ENCODE peak calls at places on chromosome 7, in seven cellular contexts. One of them, this sample, is unnamed.

GRCh38 chr7:77457779-77458178 is 41.6 kb upstream of the GSAP start:
- DNase-seq in lower lobe of right lung: no peak
- DNase-seq in hepatocyte: no peak
- DNase-seq in cardiac muscle cell: no peak
- DNase-seq in CD8-positive, alpha-beta T cell: no peak
- DNase-seq in transverse colon: no peak
- DNase-seq in breast epithelium: no peak
- DNase-seq in this sample: no peak

GRCh38 chr7:46034056-46034768 is 113.1 kb upstream of the IGFBP3 start:
- DNase-seq in transverse colon: no peak
- DNase-seq in lower lobe of right lung: no peak
- DNase-seq in breast epithelium: no peak
- DNase-seq in CD8-positive, alpha-beta T cell: no peak
- DNase-seq in cardiac muscle cell: peak; percentile 63
- DNase-seq in hepatocyte: no peak
- DNase-seq in this sample: no peak

GRCh38 chr7:140672382-140673062 is at the start of gene ADCK2:
- DNase-seq in breast epithelium: no peak
- DNase-seq in CD8-positive, alpha-beta T cell: peak; percentile 77
- DNase-seq in lower lobe of right lung: peak; percentile 76
- DNase-seq in hepatocyte: peak; percentile 77
- DNase-seq in transverse colon: peak; percentile 74
- DNase-seq in cardiac muscle cell: no peak
- DNase-seq in this sample: peak; percentile 22

GRCh38 chr7:128841961-128842673 is 11.9 kb downstream of the FLNC start:
- DNase-seq in breast epithelium: no peak
- DNase-seq in lower lobe of right lung: peak; percentile 63
- DNase-seq in cardiac muscle cell: peak; percentile 40
- DNase-seq in transverse colon: peak; percentile 53
- DNase-seq in CD8-positive, alpha-beta T cell: peak; percentile 68
- DNase-seq in hepatocyte: no peak
- DNase-seq in this sample: peak; percentile 83

GRCh38 chr7:50497968-50498367 is 47.8 kb upstream of the FIGNL1 start:
- DNase-seq in transverse colon: no peak
- DNase-seq in cardiac muscle cell: peak; percentile 88
- DNase-seq in CD8-positive, alpha-beta T cell: no peak
- DNase-seq in breast epithelium: no peak
- DNase-seq in hepatocyte: no peak
- DNase-seq in lower lobe of right lung: no peak
- DNase-seq in this sample: no peak

GRCh38 chr7:100602889-100603696 is 930 bp downstream of the PCOLCE start:
- DNase-seq in breast epithelium: peak; percentile 71
- DNase-seq in CD8-positive, alpha-beta T cell: no peak
- DNase-seq in lower lobe of right lung: no peak
- DNase-seq in cardiac muscle cell: peak; percentile 90
- DNase-seq in hepatocyte: peak; percentile 86
- DNase-seq in transverse colon: peak; percentile 59
- DNase-seq in this sample: peak; percentile 47

GRCh38 chr7:30135551-30136271 is 925 bp downstream of the MTURN start:
- DNase-seq in hepatocyte: peak; percentile 78
- DNase-seq in CD8-positive, alpha-beta T cell: peak; percentile 68
- DNase-seq in lower lobe of right lung: peak; percentile 81
- DNase-seq in transverse colon: peak; percentile 63
- DNase-seq in cardiac muscle cell: peak; percentile 65
- DNase-seq in breast epithelium: peak; percentile 59
- DNase-seq in this sample: peak; percentile 47

GRCh38 chr7:625376-625971 is 101.0 kb upstream of the DNAAF5 start:
- DNase-seq in cardiac muscle cell: no peak
- DNase-seq in CD8-positive, alpha-beta T cell: no peak
- DNase-seq in lower lobe of right lung: no peak
- DNase-seq in transverse colon: no peak
- DNase-seq in hepatocyte: no peak
- DNase-seq in breast epithelium: no peak
- DNase-seq in this sample: no peak

GRCh38 chr7:7201583-7202374 is 19.4 kb downstream of the C1GALT1 start:
- DNase-seq in lower lobe of right lung: peak; percentile 53
- DNase-seq in cardiac muscle cell: no peak
- DNase-seq in hepatocyte: peak; percentile 34
- DNase-seq in transverse colon: peak; percentile 63
- DNase-seq in breast epithelium: no peak
- DNase-seq in CD8-positive, alpha-beta T cell: peak; percentile 70
- DNase-seq in this sample: no peak

GRCh38 chr7:117008849-117009531 is 55.7 kb downstream of the ST7 start:
- DNase-seq in cardiac muscle cell: peak; percentile 76
- DNase-seq in lower lobe of right lung: no peak
- DNase-seq in hepatocyte: no peak
- DNase-seq in transverse colon: no peak
- DNase-seq in CD8-positive, alpha-beta T cell: no peak
- DNase-seq in breast epithelium: no peak
- DNase-seq in this sample: no peak

GRCh38 chr7:33654641-33655040 is 250.7 kb upstream of the BMPER start:
- DNase-seq in hepatocyte: no peak
- DNase-seq in breast epithelium: no peak
- DNase-seq in cardiac muscle cell: no peak
- DNase-seq in CD8-positive, alpha-beta T cell: no peak
- DNase-seq in lower lobe of right lung: no peak
- DNase-seq in transverse colon: no peak
- DNase-seq in this sample: no peak

GRCh38 chr7:16066805-16067459 is 354.4 kb downstream of the CRPPA start:
- DNase-seq in breast epithelium: no peak
- DNase-seq in transverse colon: no peak
- DNase-seq in cardiac muscle cell: peak; percentile 40
- DNase-seq in CD8-positive, alpha-beta T cell: no peak
- DNase-seq in hepatocyte: no peak
- DNase-seq in lower lobe of right lung: no peak
- DNase-seq in this sample: no peak

GRCh38 chr7:128913856-128914565 is 3.5 kb upstream of the KCP start:
- DNase-seq in hepatocyte: no peak
- DNase-seq in transverse colon: no peak
- DNase-seq in CD8-positive, alpha-beta T cell: no peak
- DNase-seq in lower lobe of right lung: no peak
- DNase-seq in breast epithelium: peak; percentile 31
- DNase-seq in cardiac muscle cell: no peak
- DNase-seq in this sample: no peak

DNA sequence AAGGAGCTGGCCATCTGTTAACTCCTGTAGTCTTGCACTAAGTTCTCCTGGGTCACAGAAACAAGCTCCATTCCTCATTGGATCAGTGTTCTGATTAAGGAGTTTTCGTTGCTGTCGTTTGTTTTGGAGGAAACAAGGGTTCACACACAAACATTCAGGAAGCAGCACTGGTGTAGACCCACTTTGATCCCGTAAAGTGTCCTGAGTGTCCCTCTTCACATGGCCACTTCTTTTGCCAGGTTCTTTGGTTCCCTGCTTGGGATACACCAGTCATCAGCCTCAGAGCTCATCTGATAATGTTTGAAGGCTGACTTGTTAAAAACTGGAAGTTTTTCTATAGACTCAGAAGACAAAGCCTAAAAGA is 10.9 kb downstream of the PDK4 start:
- DNase-seq in breast epithelium: no peak
- DNase-seq in cardiac muscle cell: no peak
- DNase-seq in CD8-positive, alpha-beta T cell: no peak
- DNase-seq in lower lobe of right lung: no peak
- DNase-seq in hepatocyte: no peak
- DNase-seq in transverse colon: no peak
- DNase-seq in this sample: no peak
- H3K36me3 ChIP-seq in breast epithelium: peaks cover 7% of the 10 kb centered on the region
- H3K36me3 ChIP-seq in cardiac muscle cell: no peaks in the 10 kb centered on the region
- H3K36me3 ChIP-seq in CD8-positive, alpha-beta T cell: no peaks in the 10 kb centered on the region
- H3K36me3 ChIP-seq in lower lobe of right lung: peaks cover 71% of the 10 kb centered on the region
- H3K36me3 ChIP-seq in hepatocyte: no peaks in the 10 kb centered on the region
- H3K36me3 ChIP-seq in transverse colon: no peaks in the 10 kb centered on the region
- H3K36me3 ChIP-seq in this sample: peaks cover 8% of the 10 kb centered on the region

GRCh38 chr7:74289660-74290589 is 718 bp downstream of the CLIP2 start:
- DNase-seq in CD8-positive, alpha-beta T cell: peak; percentile 69
- DNase-seq in lower lobe of right lung: peak; percentile 61
- DNase-seq in hepatocyte: no peak
- DNase-seq in transverse colon: peak; percentile 66
- DNase-seq in breast epithelium: no peak
- DNase-seq in cardiac muscle cell: no peak
- DNase-seq in this sample: no peak

GRCh38 chr7:74292757-74293576 is 3.8 kb downstream of the CLIP2 start:
- DNase-seq in lower lobe of right lung: no peak
- DNase-seq in hepatocyte: peak; percentile 86
- DNase-seq in CD8-positive, alpha-beta T cell: no peak
- DNase-seq in breast epithelium: no peak
- DNase-seq in cardiac muscle cell: no peak
- DNase-seq in transverse colon: peak; percentile 87
- DNase-seq in this sample: no peak

GRCh38 chr7:74290999-74291441 is 1.8 kb downstream of the CLIP2 start:
- DNase-seq in transverse colon: peak; percentile 65
- DNase-seq in breast epithelium: no peak
- DNase-seq in hepatocyte: no peak
- DNase-seq in CD8-positive, alpha-beta T cell: no peak
- DNase-seq in cardiac muscle cell: no peak
- DNase-seq in lower lobe of right lung: no peak
- DNase-seq in this sample: no peak

GRCh38 chr7:74290590-74290950 is 1.4 kb downstream of the CLIP2 start:
- DNase-seq in transverse colon: peak; percentile 38
- DNase-seq in hepatocyte: no peak
- DNase-seq in lower lobe of right lung: no peak
- DNase-seq in breast epithelium: no peak
- DNase-seq in CD8-positive, alpha-beta T cell: no peak
- DNase-seq in cardiac muscle cell: no peak
- DNase-seq in this sample: no peak

DNA sequence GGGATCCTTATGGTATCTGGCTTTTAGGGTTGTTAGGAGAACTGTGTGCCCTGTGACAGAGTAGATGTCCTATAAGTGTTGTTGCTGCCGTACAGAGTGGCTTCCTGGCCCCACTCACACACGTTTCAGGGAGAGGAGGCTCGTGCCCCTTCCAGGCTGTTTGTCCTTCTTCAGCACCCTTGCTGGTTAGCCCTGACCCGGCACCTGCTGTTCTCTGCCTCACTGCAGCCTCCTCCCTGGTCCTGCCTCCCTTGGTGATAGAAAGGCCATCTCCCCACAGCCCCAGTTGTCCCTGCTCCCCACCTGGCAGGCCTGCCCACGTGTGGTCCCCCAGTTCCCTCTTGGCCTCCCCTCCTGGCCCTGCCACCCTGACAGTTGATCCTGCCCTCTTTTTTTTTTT is 2.3 kb downstream of the CLIP2 start:
- DNase-seq in hepatocyte: no peak
- DNase-seq in cardiac muscle cell: no peak
- DNase-seq in CD8-positive, alpha-beta T cell: no peak
- DNase-seq in transverse colon: no peak
- DNase-seq in breast epithelium: no peak
- DNase-seq in lower lobe of right lung: no peak
- DNase-seq in this sample: no peak
- H3K27ac ChIP-seq in hepatocyte: no peak overlapping the region
- H3K27ac ChIP-seq in cardiac muscle cell: no peak overlapping the region
- H3K27ac ChIP-seq in CD8-positive, alpha-beta T cell: no peak overlapping the region
- H3K27ac ChIP-seq in transverse colon: peak overlapping the region; percentile 90
- H3K27ac ChIP-seq in breast epithelium: no peak overlapping the region
- H3K27ac ChIP-seq in lower lobe of right lung: no peak overlapping the region
- H3K27ac ChIP-seq in this sample: no peak overlapping the region

DNA sequence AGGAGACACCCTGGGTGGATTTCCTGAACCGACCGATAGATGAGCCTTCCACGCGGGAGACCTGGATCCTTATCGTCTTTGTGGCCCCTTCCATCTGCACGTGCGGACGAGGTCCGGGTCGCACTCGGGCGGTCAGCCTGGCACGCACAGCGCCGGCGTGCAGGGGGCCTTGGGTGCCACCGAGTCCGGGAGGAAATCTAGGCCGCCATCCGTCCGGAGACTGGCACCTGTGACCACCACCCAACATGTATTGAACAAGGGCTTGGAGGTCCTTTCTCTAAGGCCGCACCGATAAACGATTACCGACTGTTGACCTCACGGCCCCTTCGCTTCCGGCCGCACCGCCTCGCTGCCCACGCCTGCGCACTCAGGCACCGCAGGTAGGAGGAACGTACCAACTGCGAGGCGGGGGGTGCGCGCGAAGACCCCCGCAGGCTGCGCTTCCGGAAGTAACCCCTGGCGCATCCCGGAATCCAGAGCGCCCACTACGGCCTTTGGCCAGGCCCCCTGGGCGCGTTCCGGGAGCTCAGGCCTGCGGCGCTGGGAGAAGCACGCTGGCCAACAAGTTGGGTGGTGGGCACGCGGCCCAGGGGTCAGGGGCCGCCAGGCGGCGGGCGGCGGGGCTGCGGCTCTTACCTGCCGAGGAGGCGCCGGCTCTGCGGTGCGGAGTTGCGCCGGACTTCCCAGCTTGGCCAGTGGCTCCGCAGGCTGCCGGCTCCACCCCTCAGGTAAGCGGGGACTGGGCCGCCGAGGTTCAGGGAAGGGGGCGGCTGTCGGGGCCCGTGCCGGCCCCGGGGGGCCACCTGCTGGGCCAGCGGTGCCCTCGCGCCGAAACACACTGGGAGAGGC is at the start of the genes ACTR3C and LRRC61:
- DNase-seq in cardiac muscle cell: peak; percentile 43
- DNase-seq in breast epithelium: peak; percentile 64
- DNase-seq in hepatocyte: peak; percentile 82
- DNase-seq in lower lobe of right lung: peak; percentile 81
- DNase-seq in CD8-positive, alpha-beta T cell: peak; percentile 81
- DNase-seq in transverse colon: peak; percentile 77
- DNase-seq in this sample: no peak
- TF ChIP-seq CTCF in cardiac muscle cell: peak; percentile 13
- TF ChIP-seq CTCF in breast epithelium: no peak
- TF ChIP-seq CTCF in hepatocyte: no peak
- TF ChIP-seq CTCF in lower lobe of right lung: peak; percentile 36
- TF ChIP-seq CTCF in CD8-positive, alpha-beta T cell: no peak
- TF ChIP-seq CTCF in transverse colon: peak; percentile 28
- TF ChIP-seq CTCF in this sample: no peak

GRCh38 chr7:135791543-135792120 is 43.0 kb upstream of the FAM180A start:
- DNase-seq in hepatocyte: no peak
- DNase-seq in cardiac muscle cell: no peak
- DNase-seq in lower lobe of right lung: no peak
- DNase-seq in breast epithelium: no peak
- DNase-seq in CD8-positive, alpha-beta T cell: no peak
- DNase-seq in transverse colon: no peak
- DNase-seq in this sample: no peak

GRCh38 chr7:135790371-135790977 is 41.9 kb upstream of the FAM180A start:
- DNase-seq in breast epithelium: no peak
- DNase-seq in lower lobe of right lung: no peak
- DNase-seq in transverse colon: no peak
- DNase-seq in hepatocyte: no peak
- DNase-seq in cardiac muscle cell: no peak
- DNase-seq in CD8-positive, alpha-beta T cell: no peak
- DNase-seq in this sample: no peak

GRCh38 chr7:135789956-135790355 is 41.3 kb upstream of the FAM180A start:
- DNase-seq in transverse colon: no peak
- DNase-seq in hepatocyte: no peak
- DNase-seq in lower lobe of right lung: no peak
- DNase-seq in breast epithelium: no peak
- DNase-seq in cardiac muscle cell: no peak
- DNase-seq in CD8-positive, alpha-beta T cell: no peak
- DNase-seq in this sample: no peak

GRCh38 chr7:135792334-135792733 is 43.7 kb upstream of the FAM180A start:
- DNase-seq in lower lobe of right lung: no peak
- DNase-seq in breast epithelium: no peak
- DNase-seq in cardiac muscle cell: no peak
- DNase-seq in CD8-positive, alpha-beta T cell: no peak
- DNase-seq in transverse colon: no peak
- DNase-seq in hepatocyte: no peak
- DNase-seq in this sample: no peak

DNA sequence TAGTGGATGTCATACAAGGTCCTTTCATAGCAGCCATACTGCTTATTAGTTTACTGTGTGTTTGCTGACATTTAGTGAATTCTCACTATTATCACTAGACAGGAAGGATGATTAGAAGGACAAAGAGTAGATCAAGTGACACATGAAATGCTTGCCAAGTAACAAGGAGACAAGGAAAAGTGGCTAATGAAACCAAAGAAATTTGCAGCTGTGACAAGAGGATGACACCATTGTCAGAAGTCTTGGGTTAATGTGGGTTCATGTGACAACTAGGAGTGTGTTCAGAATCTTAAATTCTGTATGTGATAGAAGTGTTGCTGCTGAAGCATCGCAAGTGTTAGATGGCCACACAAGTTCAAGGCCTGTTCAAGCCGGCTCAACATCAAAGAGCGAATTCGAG is 40.8 kb upstream of the FAM180A start:
- DNase-seq in transverse colon: no peak
- DNase-seq in lower lobe of right lung: no peak
- DNase-seq in cardiac muscle cell: no peak
- DNase-seq in breast epithelium: no peak
- DNase-seq in hepatocyte: no peak
- DNase-seq in CD8-positive, alpha-beta T cell: no peak
- DNase-seq in this sample: no peak
- H3K36me3 ChIP-seq in transverse colon: no peaks in the 10 kb centered on the region
- H3K36me3 ChIP-seq in lower lobe of right lung: no peaks in the 10 kb centered on the region
- H3K36me3 ChIP-seq in cardiac muscle cell: no peaks in the 10 kb centered on the region
- H3K36me3 ChIP-seq in breast epithelium: no peaks in the 10 kb centered on the region
- H3K36me3 ChIP-seq in hepatocyte: no peaks in the 10 kb centered on the region
- H3K36me3 ChIP-seq in CD8-positive, alpha-beta T cell: no peaks in the 10 kb centered on the region
- H3K36me3 ChIP-seq in this sample: no peaks in the 10 kb centered on the region

This sample was measured in gastrocnemius medialis.